ENCODE peak calls at places on chromosomes 3 and 15, in four cellular contexts. Q is colonic mucosa, S is cardiac muscle cell, M is mammary epithelial cell. B is an unnamed sample. For H3K27me3, the result is how much of the 10 kb centered on the place peaks cover.

GRCh38 chr3:98022978-98023820 is 11.9 kb downstream of the GABRR3 start:
- DNase-seq in M (peak), S (peak), Q (peak), B (peak)

GRCh38 chr15:76837474-76837873 is 67.7 kb downstream of the SCAPER start:
- DNase-seq in S (no peak), M (no peak), Q (no peak), B (no peak)

GRCh38 chr3:51591231-51591630 is 52.7 kb downstream of the RAD54L2 start:
- DNase-seq in Q (no peak), S (no peak), M (no peak), B (peak)

GRCh38 chr3:190385835-190386688 is 1.9 kb upstream of the CLDN16 start:
- DNase-seq in M (peak), S (peak), Q (no peak), B (peak)

GRCh38 chr15:90479656-90480055 is 50.1 kb upstream of the CRTC3 start:
- DNase-seq in Q (no peak), S (peak), M (peak), B (no peak)

GRCh38 chr3:161251716-161252115 is 30.6 kb downstream of the NMD3 start:
- DNase-seq in S (no peak), M (peak), Q (no peak), B (no peak)

GRCh38 chr3:53350652-53351051 is 3.3 kb upstream of the DCP1A start:
- DNase-seq in Q (peak), S (peak), M (no peak), B (peak)

GRCh38 chr15:51046799-51047449 is 47.8 kb downstream of the TNFAIP8L3 start:
- DNase-seq in M (no peak), Q (peak), S (peak), B (peak)

GRCh38 chr3:109131276-109131675 is 5.2 kb upstream of the C3orf85 start:
- DNase-seq in M (no peak), Q (no peak), S (no peak), B (no peak)

GRCh38 chr3:154018100-154018696 is 103.0 kb upstream of the ARHGEF26 start:
- DNase-seq in S (peak), Q (peak), M (no peak), B (peak)

GRCh38 chr3:127304121-127304744 is 16.4 kb upstream of the PRR20G start:
- DNase-seq in S (no peak), Q (peak), M (peak), B (no peak)

DNA sequence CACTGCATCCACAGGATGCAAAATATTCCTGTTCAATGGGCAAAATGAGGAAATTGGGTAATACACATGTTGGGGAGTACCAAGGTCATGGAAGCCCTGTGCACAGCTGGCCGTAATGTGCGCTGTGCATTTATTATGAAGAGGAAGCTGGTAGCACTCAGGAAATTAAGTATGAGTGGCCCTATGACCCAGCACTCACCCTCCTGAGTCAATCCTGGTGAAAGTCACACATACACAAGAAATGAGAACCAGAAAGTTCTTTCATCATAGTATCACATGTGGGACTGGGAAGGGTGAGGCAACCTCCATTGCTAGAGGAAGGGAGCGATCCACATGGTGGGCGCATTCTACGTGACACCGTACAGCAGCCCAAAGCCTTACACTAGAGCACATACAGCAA is 11.4 kb upstream of the PRR20G start:
- DNase-seq in Q (no peak), S (no peak), M (no peak), B (peak)
- H3K27me3 ChIP-seq in Q (under half), S (under half), M (under half), B (under half)

GRCh38 chr15:75732206-75732808 is 19.7 kb upstream of the CSPG4 start:
- DNase-seq in M (no peak), Q (no peak), S (no peak), B (no peak)
- H3K27ac ChIP-seq in M (no peak), Q (no peak), S (no peak), B (no peak)

GRCh38 chr3:44111482-44111881 is 130.2 kb upstream of the TOPAZ1 start:
- DNase-seq in M (no peak), S (no peak), Q (no peak), B (no peak)

GRCh38 chr3:44110643-44111042 is 131.0 kb upstream of the TOPAZ1 start:
- DNase-seq in M (no peak), Q (no peak), S (no peak), B (no peak)

GRCh38 chr3:44117239-44117638 is 124.4 kb upstream of the TOPAZ1 start:
- DNase-seq in S (no peak), M (no peak), Q (no peak), B (no peak)

GRCh38 chr3:44117736-44118135 is 124.0 kb upstream of the TOPAZ1 start:
- DNase-seq in Q (no peak), M (no peak), S (no peak), B (no peak)

GRCh38 chr3:44114142-44114541 is 127.5 kb upstream of the TOPAZ1 start:
- DNase-seq in S (peak), Q (peak), M (no peak), B (peak)
- H3K27me3 ChIP-seq in S (half or more), Q (under half), M (under half), B (under half)

GRCh38 chr15:22955544-22956085 is 24.6 kb downstream of the CYFIP1 start:
- DNase-seq in Q (no peak), S (no peak), M (no peak), B (no peak)
- H3K27ac ChIP-seq in Q (no peak), S (no peak), M (no peak), B (no peak)

GRCh38 chr3:55172913-55173312 is 245.1 kb upstream of the LRTM1 start:
- DNase-seq in M (no peak), Q (no peak), S (no peak), B (no peak)
- H3K27me3 ChIP-seq in M (under half), Q (under half), S (under half), B (under half)

GRCh38 chr3:196013587-196014487 is 68.1 kb downstream of the TFRC start:
- DNase-seq in S (no peak), M (no peak), Q (no peak), B (no peak)
- H3K27ac ChIP-seq in S (no peak), M (no peak), Q (no peak), B (no peak)

GRCh38 chr3:147410518-147411234 is 1.5 kb downstream of the ZIC1 start:
- DNase-seq in S (peak), Q (no peak), M (no peak), B (peak)

GRCh38 chr3:147412491-147412916 is 3.3 kb downstream of the ZIC1 start:
- DNase-seq in M (no peak), Q (no peak), S (no peak), B (no peak)

GRCh38 chr3:147412917-147413711 is 3.9 kb downstream of the ZIC1 start:
- DNase-seq in M (no peak), S (no peak), Q (no peak), B (no peak)

GRCh38 chr3:147411235-147411607 is 2.1 kb downstream of the ZIC1 start:
- DNase-seq in M (no peak), S (peak), Q (no peak), B (peak)

DNA sequence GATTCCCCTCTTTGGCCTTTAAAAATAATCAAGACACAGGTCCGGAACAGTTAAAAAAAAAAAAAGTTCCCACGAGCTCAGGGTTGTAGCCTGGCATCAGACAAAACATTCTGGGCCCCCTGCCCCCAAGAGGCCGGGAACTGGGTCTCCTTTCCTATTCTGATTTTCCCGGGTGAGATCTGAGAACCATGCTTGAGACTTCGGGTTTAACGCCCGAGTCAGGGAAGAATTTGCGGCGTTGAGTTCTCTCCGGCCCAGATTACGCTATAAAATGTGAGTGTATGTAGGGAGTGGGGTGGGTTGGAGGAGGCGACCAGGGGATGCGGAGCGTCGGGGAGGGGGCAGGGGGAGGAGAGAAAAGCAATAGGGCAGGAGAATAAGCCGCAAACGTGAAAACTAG is 2.6 kb downstream of the ZIC1 start:
- DNase-seq in S (no peak), Q (no peak), M (no peak), B (peak)
- H3K27me3 ChIP-seq in S (half or more), Q (half or more), M (half or more), B (under half)